ENCODE peak calls at places on chromosomes 7 and 10, in ten cellular contexts. I, D, U, C, F, B, N, X, V and A are unnamed samples.

GRCh38 chr10:99984201-99984600 is 25.5 kb downstream of the DNMBP start:
- DNase-seq in C (no peak), V (no peak), X (no peak), F (no peak), I (no peak), D (no peak), N (no peak), U (no peak), B (peak), A (no peak)

GRCh38 chr10:131266936-131267813 is 44.3 kb downstream of the TCERG1L start:
- DNase-seq in D (no peak), I (no peak), B (no peak), F (no peak), N (no peak), X (no peak), C (no peak), V (no peak), U (no peak), A (no peak)

GRCh38 chr7:2616973-2617709 is 14.6 kb upstream of the TTYH3 start:
- DNase-seq in D (no peak), C (no peak), I (no peak), U (peak), X (no peak), N (no peak), V (no peak), B (no peak), F (no peak), A (no peak)

GRCh38 chr7:75817112-75817511 is 3.5 kb upstream of the CCL24 start:
- DNase-seq in D (no peak), X (no peak), F (no peak), I (no peak), C (no peak), V (no peak), B (no peak), N (no peak), U (no peak), A (no peak)

GRCh38 chr7:92075455-92076158 is 58.7 kb downstream of the CYP51A1 start:
- DNase-seq in U (no peak), V (no peak), X (no peak), C (no peak), F (no peak), B (no peak), I (peak), D (no peak), N (peak), A (no peak)

GRCh38 chr10:9305018-9305655 is 1250.6 kb downstream of the GATA3 start:
- DNase-seq in V (no peak), C (no peak), N (peak), X (no peak), I (peak), U (no peak), D (peak), B (peak), F (no peak), A (no peak)

GRCh38 chr10:128165536-128165935 is 39.3 kb upstream of the MKI67 start:
- DNase-seq in C (no peak), F (no peak), U (no peak), B (no peak), I (no peak), D (no peak), X (no peak), V (no peak), N (no peak), A (no peak)

GRCh38 chr7:28953628-28954027 is 4.5 kb downstream of the TRIL start:
- DNase-seq in F (no peak), N (no peak), V (no peak), U (no peak), X (no peak), I (no peak), C (no peak), B (peak), D (no peak), A (no peak)

GRCh38 chr10:28411648-28412047 is 108.8 kb upstream of the MPP7 start:
- DNase-seq in F (no peak), U (no peak), D (no peak), B (no peak), V (no peak), I (peak), C (no peak), X (no peak), N (no peak), A (no peak)

GRCh38 chr7:158281441-158281840 is 306.2 kb downstream of the PTPRN2 start:
- DNase-seq in F (no peak), N (no peak), D (no peak), X (no peak), U (no peak), I (no peak), V (no peak), C (no peak), B (no peak), A (no peak)

GRCh38 chr7:101163281-101164070 is 1.9 kb downstream of the VGF start:
- DNase-seq in U (no peak), B (no peak), D (no peak), I (peak), X (peak), C (no peak), N (peak), V (no peak), F (peak), A (peak)

GRCh38 chr7:139700505-139701235 is 77.1 kb downstream of the HIPK2 start:
- DNase-seq in C (no peak), F (no peak), U (no peak), B (no peak), I (no peak), D (no peak), N (no peak), X (no peak), V (no peak), A (no peak)

GRCh38 chr10:102111276-102111675 is 8.9 kb downstream of the LDB1 start:
- DNase-seq in D (no peak), I (no peak), V (no peak), B (no peak), C (no peak), F (no peak), U (no peak), X (no peak), N (no peak), A (no peak)

GRCh38 chr10:35424680-35425285 is 88.5 kb downstream of the CCNY start:
- DNase-seq in N (no peak), C (no peak), X (no peak), U (no peak), I (no peak), D (no peak), F (no peak), B (no peak), V (no peak), A (no peak)

GRCh38 chr10:558891-559766 is 130.3 kb downstream of the DIP2C start:
- DNase-seq in I (no peak), D (no peak), U (no peak), B (no peak), F (no peak), V (no peak), N (no peak), X (no peak), C (no peak), A (no peak)

GRCh38 chr10:96714031-96714590 is 6.2 kb downstream of the PIK3AP1 start:
- DNase-seq in B (peak), X (no peak), U (no peak), N (peak), V (no peak), I (no peak), D (no peak), C (no peak), F (no peak), A (no peak)